ENCODE peak calls at places on chromosomes 1 and 21, in four cellular contexts. A is GM12878, K is H1, U is HepG2. S is an unnamed sample.
A peak's percentile ranks its signal among the peaks of the same experiment; 100 is the strongest.

GRCh38 chr1:212700892-212701819 is 1.5 kb upstream of the BATF3 start:
- DNase-seq in A (no peak), K (peak; percentile 63), U (no peak), S (peak; percentile 35)

GRCh38 chr1:168227620-168228019 is 1.8 kb downstream of the SFT2D2 start:
- DNase-seq in A (no peak), K (no peak), U (no peak), S (no peak)

GRCh38 chr1:244050835-244051444 is at the start of gene ZBTB18:
- DNase-seq in A (no peak), K (no peak), U (no peak), S (peak; percentile 39)

GRCh38 chr1:3060601-3061551 is 8.1 kb upstream of the PRDM16 start:
- DNase-seq in A (no peak), K (no peak), U (no peak), S (no peak)

GRCh38 chr21:39529026-39529425 is 77.3 kb downstream of the SH3BGR start:
- DNase-seq in A (no peak), K (no peak), U (no peak), S (no peak)

GRCh38 chr1:94755675-94756074 is 64.5 kb upstream of the SLC44A3 start:
- DNase-seq in A (no peak), K (no peak), U (peak; percentile 81), S (no peak)

GRCh38 chr1:32062867-32063230 is 9.9 kb upstream of the TMEM39B start:
- DNase-seq in A (no peak), K (no peak), U (no peak), S (no peak)

GRCh38 chr21:39051561-39051949 is 131.7 kb downstream of the PSMG1 start:
- DNase-seq in A (no peak), K (no peak), U (no peak), S (no peak)

GRCh38 chr1:153880962-153881361 is 41.8 kb downstream of the GATAD2B start:
- DNase-seq in A (no peak), K (no peak), U (peak; percentile 52), S (no peak)

GRCh38 chr1:33188572-33189275 is 6.9 kb upstream of the TRIM62 start:
- DNase-seq in A (no peak), K (no peak), U (no peak), S (no peak)

GRCh38 chr21:38384675-38385074 is 113.6 kb downstream of the ERG start:
- DNase-seq in A (no peak), K (no peak), U (no peak), S (no peak)

GRCh38 chr1:206556047-206556747 is 48.9 kb downstream of the RASSF5 start:
- DNase-seq in A (no peak), K (no peak), U (peak; percentile 68), S (no peak)

GRCh38 chr1:79304131-79304530 is 297.6 kb upstream of the ADGRL4 start:
- DNase-seq in A (no peak), K (no peak), U (no peak), S (no peak)

GRCh38 chr1:160759740-160760139 is 20.7 kb downstream of the SLAMF7 start:
- DNase-seq in A (no peak), K (no peak), U (no peak), S (no peak)

GRCh38 chr1:207407655-207408256 is 46.4 kb upstream of the CR2 start:
- DNase-seq in A (no peak), K (no peak), U (no peak), S (no peak)

GRCh38 chr1:31704261-31705079 is 653 bp upstream of the COL16A1 start:
- DNase-seq in A (no peak), K (peak; percentile 62), U (peak; percentile 73), S (no peak)

GRCh38 chr1:157580179-157580827 is 17.6 kb downstream of the FCRL4 start:
- DNase-seq in A (peak; percentile 53), K (peak; percentile 53), U (peak; percentile 63), S (peak; percentile 88)

GRCh38 chr1:168320805-168321577 is 40.3 kb downstream of the TBX19 start:
- DNase-seq in A (no peak), K (no peak), U (peak; percentile 23), S (peak; percentile 55)

GRCh38 chr1:36258960-36259344 is 34.7 kb downstream of the THRAP3 start:
- DNase-seq in A (no peak), K (no peak), U (no peak), S (no peak)

GRCh38 chr1:96360036-96360795 is 361.4 kb upstream of the PTBP2 start:
- DNase-seq in A (no peak), K (no peak), U (no peak), S (no peak)

GRCh38 chr1:96361961-96362360 is 359.6 kb upstream of the PTBP2 start:
- DNase-seq in A (no peak), K (no peak), U (no peak), S (no peak)

GRCh38 chr1:96364576-96364975 is 357.0 kb upstream of the PTBP2 start:
- DNase-seq in A (no peak), K (no peak), U (no peak), S (no peak)

GRCh38 chr1:96361251-96361856 is 360.2 kb upstream of the PTBP2 start:
- DNase-seq in A (no peak), K (no peak), U (no peak), S (no peak)

DNA sequence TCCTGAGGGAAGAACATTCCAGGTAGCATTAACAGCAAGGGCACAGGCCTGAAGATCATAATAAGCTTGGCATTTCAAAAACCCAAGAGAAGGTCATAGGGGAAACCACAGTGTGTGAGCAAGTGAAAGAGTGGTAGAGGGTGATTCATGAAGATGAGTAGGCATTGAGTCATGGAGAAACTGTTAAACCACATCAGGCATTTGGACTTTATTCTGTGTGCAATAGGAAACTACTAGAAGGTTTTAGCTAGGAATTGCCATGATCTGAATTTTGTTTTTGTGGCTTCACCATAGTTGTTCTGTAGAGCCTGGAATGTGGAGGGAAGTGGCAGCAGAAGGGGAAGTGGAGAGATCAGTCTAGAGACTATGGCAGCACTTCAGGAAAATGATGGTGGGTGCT is 359.0 kb upstream of the PTBP2 start:
- DNase-seq in A (no peak), K (no peak), U (peak; percentile 31), S (no peak)
- H3K4me1 ChIP-seq in A (no peaks in the 10 kb centered on the region), K (no peaks in the 10 kb centered on the region), U (no peaks in the 10 kb centered on the region), S (no peaks in the 10 kb centered on the region)

GRCh38 chr1:58785424-58786058 is 1.7 kb upstream of the JUN start:
- DNase-seq in A (peak; percentile 43), K (peak; percentile 68), U (peak; percentile 36), S (peak; percentile 25)

GRCh38 chr1:58786184-58786926 is 2.5 kb upstream of the JUN start:
- DNase-seq in A (no peak), K (no peak), U (no peak), S (no peak)

GRCh38 chr1:58783090-58783992 is 506 bp downstream of the JUN start:
- DNase-seq in A (no peak), K (peak; percentile 70), U (no peak), S (peak; percentile 33)

GRCh38 chr1:58783993-58784757 is at the start of gene JUN:
- DNase-seq in A (peak; percentile 97), K (peak; percentile 96), U (peak; percentile 98), S (peak; percentile 100)

DNA sequence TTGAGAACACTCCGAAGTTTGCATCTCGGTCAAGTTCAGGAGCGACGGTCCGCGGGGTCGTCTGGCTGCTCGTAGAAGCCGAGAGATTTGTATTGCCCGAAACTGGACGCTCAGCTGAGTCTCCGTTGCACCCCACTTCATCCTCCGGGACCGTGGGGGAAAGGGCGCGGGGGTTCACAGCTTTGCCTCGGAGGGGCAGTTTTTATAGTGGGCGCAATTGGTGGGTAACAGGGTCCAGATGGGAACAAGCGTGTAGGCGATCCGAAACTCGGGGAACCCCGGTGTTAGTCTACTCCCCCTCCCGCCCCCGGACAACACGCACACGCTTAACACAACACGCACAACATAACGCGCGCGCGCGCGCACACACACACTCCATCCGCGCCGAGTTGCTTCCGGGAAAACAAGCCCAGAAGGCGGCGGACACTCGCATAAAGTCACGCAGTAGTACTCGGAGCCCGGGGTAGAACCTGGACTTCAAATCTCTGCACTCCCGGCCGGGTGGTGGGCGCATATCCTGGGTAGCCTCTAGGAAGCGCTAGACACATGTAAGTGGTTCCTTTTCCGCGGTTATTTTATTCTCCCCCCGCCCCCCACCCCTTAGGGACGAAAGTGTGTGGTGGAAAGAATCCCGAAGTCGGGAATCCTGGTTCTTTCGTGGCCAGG is 1.0 kb upstream of the JUN start:
- DNase-seq in A (no peak), K (peak; percentile 72), U (peak; percentile 66), S (peak; percentile 71)
- TF ChIP-seq SUZ12 in A (no peak), K (no peak), U (no peak), S (no peak)

GRCh38 chr1:223723351-223723904 is 11.1 kb downstream of the CAPN2 start:
- DNase-seq in A (no peak), K (no peak), U (no peak), S (no peak)
- H3K4me1 ChIP-seq in A (peaks cover 24% of the 10 kb centered on the region), K (peaks cover 28% of the 10 kb centered on the region), U (peaks cover 31% of the 10 kb centered on the region), S (peaks cover 17% of the 10 kb centered on the region)

GRCh38 chr1:234732671-234733390 is 122.9 kb upstream of the IRF2BP2 start:
- DNase-seq in A (no peak), K (no peak), U (no peak), S (no peak)

GRCh38 chr1:234730110-234730509 is 120.1 kb upstream of the IRF2BP2 start:
- DNase-seq in A (peak; percentile 17), K (no peak), U (no peak), S (no peak)

GRCh38 chr1:234732260-234732659 is 122.3 kb upstream of the IRF2BP2 start:
- DNase-seq in A (no peak), K (no peak), U (no peak), S (no peak)

GRCh38 chr1:234730542-234731370 is 120.8 kb upstream of the IRF2BP2 start:
- DNase-seq in A (peak; percentile 51), K (no peak), U (no peak), S (no peak)

DNA sequence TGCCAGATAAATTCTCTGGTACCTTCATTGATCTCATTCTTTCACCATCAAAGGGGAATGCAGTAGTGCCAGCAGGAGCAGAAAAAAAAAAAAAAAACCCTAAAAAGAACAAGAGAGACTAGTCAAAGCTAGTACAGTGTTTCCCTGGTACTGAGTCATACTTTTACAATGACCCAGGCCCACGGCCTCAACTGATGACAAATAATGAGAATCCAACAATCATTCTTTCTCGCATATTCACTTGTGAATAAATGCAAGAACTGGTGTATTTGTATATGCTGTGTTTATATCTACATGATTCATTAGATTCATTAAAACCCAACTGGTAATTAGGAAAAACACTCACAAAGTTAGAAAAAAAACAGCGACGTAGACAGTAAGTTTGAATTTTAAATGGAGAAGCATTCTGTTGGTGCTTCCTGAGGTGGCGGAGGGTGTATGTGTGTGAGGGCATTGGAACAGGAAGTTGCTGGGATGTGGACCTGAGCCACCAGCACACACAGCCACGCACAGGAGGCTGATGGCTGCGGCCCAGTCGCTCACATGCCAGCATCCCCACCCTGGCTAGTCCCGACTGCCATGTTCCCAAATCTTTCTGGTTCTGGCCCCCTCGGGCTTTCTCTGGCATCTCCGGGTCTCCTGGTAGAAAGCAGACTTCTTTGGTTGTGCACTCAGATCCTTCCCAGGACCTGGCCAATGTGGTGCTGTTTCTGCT is 121.5 kb upstream of the IRF2BP2 start:
- DNase-seq in A (peak; percentile 68), K (no peak), U (peak; percentile 59), S (no peak)
- TF ChIP-seq SUZ12 in A (no peak), K (no peak), U (no peak), S (no peak)

DNA sequence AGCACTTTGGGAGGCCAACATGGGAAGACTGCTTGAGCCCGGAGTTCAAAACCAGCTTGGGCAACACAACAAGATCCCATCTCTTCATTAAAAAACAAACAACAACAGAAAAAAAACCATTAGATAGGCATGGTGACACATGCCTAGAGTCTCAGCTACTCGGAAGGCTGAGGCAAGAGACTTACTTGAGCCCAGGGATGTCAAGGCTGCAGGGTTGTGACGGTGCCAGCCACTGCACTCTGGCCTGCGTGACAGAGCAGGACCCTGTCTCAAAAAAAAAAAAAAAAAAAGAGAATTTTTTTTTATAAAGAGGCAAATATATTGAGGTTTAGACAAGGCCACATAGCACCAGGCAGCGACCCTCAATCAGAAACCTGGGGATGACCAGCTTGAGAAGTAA is 62.7 kb downstream of the HSF2BP start:
- DNase-seq in A (no peak), K (no peak), U (no peak), S (no peak)
- H3K4me1 ChIP-seq in A (no peaks in the 10 kb centered on the region), K (no peaks in the 10 kb centered on the region), U (peaks cover 44% of the 10 kb centered on the region), S (no peaks in the 10 kb centered on the region)

S was measured in NT2/D1.